ENCODE peak calls at places on chromosomes 12 and 14, in seven cellular contexts. R is body of pancreas, G is testis, H is endothelial cell of umbilical vein, J is IMR-90, S is transverse colon, X is tibial nerve. K is an unnamed sample.
A peak's percentile ranks its signal among the peaks of the same experiment; 100 is the strongest.

GRCh38 chr12:34304001-34304400 is 281.7 kb downstream of the ALG10 start:
- DNase-seq in R (no peak), G (no peak), H (no peak), J (no peak), S (no peak), X (no peak), K (no peak)

GRCh38 chr14:34322940-34323418 is 139.1 kb downstream of the SPTSSA start:
- DNase-seq in R (peak; percentile 72), G (peak; percentile 59), H (peak; percentile 57), J (peak; percentile 46), S (peak; percentile 74), X (no peak), K (peak; percentile 33)

GRCh38 chr14:65062096-65063075 is 39.9 kb downstream of the MAX start:
- DNase-seq in R (no peak), G (no peak), H (no peak), J (no peak), S (no peak), X (no peak), K (no peak)

GRCh38 chr12:60421741-60422140 is 825.9 kb downstream of the SLC16A7 start:
- DNase-seq in R (no peak), G (no peak), H (no peak), J (peak; percentile 75), S (no peak), X (no peak), K (no peak)

GRCh38 chr12:130008241-130008640 is 104.4 kb upstream of the TMEM132D start:
- DNase-seq in R (no peak), G (no peak), H (no peak), J (no peak), S (no peak), X (no peak), K (no peak)

GRCh38 chr14:34046799-34047520 is 96.1 kb upstream of the EGLN3 start:
- DNase-seq in R (no peak), G (no peak), H (no peak), J (no peak), S (no peak), X (no peak), K (no peak)

GRCh38 chr14:23727566-23728335 is 91.6 kb downstream of the DHRS2 start:
- DNase-seq in R (no peak), G (peak; percentile 39), H (peak; percentile 37), J (peak; percentile 26), S (no peak), X (no peak), K (no peak)

GRCh38 chr12:96400631-96401060 is 407 bp upstream of the CDK17 start:
- DNase-seq in R (no peak), G (no peak), H (peak; percentile 77), J (peak; percentile 39), S (no peak), X (peak; percentile 27), K (no peak)

GRCh38 chr12:59085680-59086079 is 165.4 kb upstream of the LRIG3 start:
- DNase-seq in R (no peak), G (no peak), H (peak; percentile 33), J (no peak), S (no peak), X (no peak), K (no peak)

GRCh38 chr12:8742501-8742900 is 44.7 kb downstream of the RIMKLB start:
- DNase-seq in R (no peak), G (no peak), H (no peak), J (peak; percentile 59), S (no peak), X (no peak), K (no peak)

GRCh38 chr14:20723458-20723857 is 22.2 kb upstream of the EDDM3A start:
- DNase-seq in R (no peak), G (no peak), H (no peak), J (no peak), S (no peak), X (no peak), K (no peak)

GRCh38 chr12:43126652-43127051 is 425.4 kb downstream of the ADAMTS20 start:
- DNase-seq in R (no peak), G (no peak), H (no peak), J (no peak), S (no peak), X (no peak), K (no peak)

GRCh38 chr14:84036863-84037262 is 1493.1 kb upstream of the FLRT2 start:
- DNase-seq in R (no peak), G (no peak), H (peak; percentile 74), J (peak; percentile 42), S (no peak), X (no peak), K (no peak)

GRCh38 chr14:101840649-101841365 is 79.3 kb downstream of the PPP2R5C start:
- DNase-seq in R (no peak), G (no peak), H (no peak), J (no peak), S (no peak), X (no peak), K (no peak)

GRCh38 chr14:21043387-21044105 is 1.4 kb downstream of the RNASE7 start:
- DNase-seq in R (no peak), G (no peak), H (no peak), J (no peak), S (no peak), X (no peak), K (no peak)

GRCh38 chr12:80053048-80053790 is 46.1 kb upstream of the OTOGL start:
- DNase-seq in R (peak; percentile 19), G (peak; percentile 48), H (peak; percentile 75), J (peak; percentile 96), S (peak; percentile 54), X (peak; percentile 73), K (peak; percentile 81)

GRCh38 chr12:53195516-53196420 is 11.3 kb downstream of the ITGB7 start:
- DNase-seq in R (no peak), G (no peak), H (no peak), J (no peak), S (no peak), X (no peak), K (no peak)

GRCh38 chr14:105582639-105583038 is 56.3 kb downstream of the TMEM121 start:
- DNase-seq in R (no peak), G (no peak), H (peak; percentile 18), J (peak; percentile 15), S (peak; percentile 7), X (no peak), K (no peak)

GRCh38 chr12:115440438-115440837 is 756.5 kb upstream of the TBX3 start:
- DNase-seq in R (no peak), G (no peak), H (no peak), J (peak; percentile 71), S (no peak), X (no peak), K (no peak)

GRCh38 chr12:34394211-34395055 is 372.1 kb downstream of the ALG10 start:
- DNase-seq in R (peak; percentile 2), G (no peak), H (no peak), J (no peak), S (peak; percentile 2), X (peak; percentile 2), K (no peak)

GRCh38 chr12:113438523-113439300 is 16.5 kb downstream of the SDSL start:
- DNase-seq in R (no peak), G (no peak), H (no peak), J (no peak), S (no peak), X (no peak), K (no peak)

DNA sequence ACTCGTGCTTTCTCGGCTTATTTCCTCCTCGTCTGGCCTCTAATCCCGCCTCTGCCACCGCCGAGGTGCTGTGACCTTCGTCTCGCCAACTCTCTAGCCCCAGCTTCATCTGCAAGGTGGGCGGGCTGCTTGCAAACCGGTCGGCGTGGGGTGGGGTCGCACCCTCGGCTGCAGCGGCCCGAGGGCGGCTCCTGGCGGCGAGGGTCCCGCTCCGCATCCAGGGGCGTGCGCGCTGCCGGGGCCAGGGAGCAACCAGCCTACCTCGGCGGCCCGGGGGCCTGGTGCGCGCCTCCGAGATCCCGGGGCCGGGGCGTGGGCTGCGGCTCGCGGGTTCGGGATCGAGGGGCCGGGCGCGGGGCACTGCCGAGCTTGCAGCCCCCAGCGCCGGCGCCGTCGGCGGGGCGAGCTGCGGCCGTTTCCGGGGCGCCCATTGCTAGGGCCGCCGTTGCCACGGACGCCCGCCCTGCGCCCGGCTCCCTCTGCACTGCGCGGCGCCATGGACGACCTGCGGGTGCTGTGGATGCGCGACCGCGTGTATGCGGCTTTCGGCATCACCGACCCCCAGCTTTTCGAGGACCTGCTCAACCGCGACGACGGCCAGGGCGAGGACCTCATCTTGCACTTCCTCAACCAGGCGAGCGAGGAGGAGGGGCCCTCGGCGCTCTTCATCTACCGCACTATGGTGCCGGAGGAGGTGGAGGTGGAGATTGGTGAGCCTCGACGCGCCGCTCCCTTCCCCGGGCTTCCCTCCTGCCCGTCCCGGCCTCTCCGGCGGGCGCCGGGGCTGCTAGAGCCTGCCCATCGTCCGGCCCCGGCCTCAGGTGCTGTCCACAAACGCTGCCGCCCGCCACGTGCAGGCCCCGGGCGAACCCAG is at the start of gene DNAH10:
- DNase-seq in R (peak; percentile 12), G (peak; percentile 37), H (peak; percentile 32), J (no peak), S (peak; percentile 30), X (no peak), K (no peak)
- TF ChIP-seq POLR2A in R (no peak), G (no peak), H (no peak), J (no peak), S (no peak), X (no peak), K (no peak)

GRCh38 chr12:3681595-3681921 is 71.4 kb downstream of the CRACR2A start:
- DNase-seq in R (no peak), G (no peak), H (no peak), J (no peak), S (no peak), X (no peak), K (no peak)
- TF ChIP-seq CTCF in R (no peak), G (no peak), H (no peak), J (no peak), S (no peak), X (no peak), K (no peak)

DNA sequence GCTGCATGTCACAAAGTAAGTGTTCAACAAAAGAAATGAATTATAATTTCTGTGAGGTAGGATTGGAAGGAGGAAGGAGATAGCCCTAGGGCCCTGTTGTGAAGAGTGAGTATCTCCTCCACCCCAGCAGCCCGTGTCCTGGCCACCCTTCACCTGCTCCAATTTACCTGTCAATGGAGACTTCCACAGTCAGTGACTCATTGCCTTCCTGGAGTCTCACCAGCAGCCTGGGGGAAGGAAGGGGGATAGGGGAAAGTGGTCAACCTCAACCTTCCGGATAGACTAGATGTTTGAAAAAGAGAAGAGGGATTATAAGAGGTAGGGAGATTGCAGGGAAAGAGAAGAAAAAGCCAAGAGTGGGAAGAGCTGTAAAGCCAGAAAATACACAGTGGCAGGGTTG is 9.2 kb downstream of the STAT2 start:
- DNase-seq in R (no peak), G (no peak), H (no peak), J (no peak), S (no peak), X (no peak), K (no peak)
- H3K36me3 ChIP-seq in R (peaks cover 67% of the 10 kb centered on the region), G (peaks cover 5% of the 10 kb centered on the region), H (peaks cover 23% of the 10 kb centered on the region), J (peaks cover 79% of the 10 kb centered on the region), S (no peaks in the 10 kb centered on the region), X (peaks cover 100% of the 10 kb centered on the region), K (no peaks in the 10 kb centered on the region)

DNA sequence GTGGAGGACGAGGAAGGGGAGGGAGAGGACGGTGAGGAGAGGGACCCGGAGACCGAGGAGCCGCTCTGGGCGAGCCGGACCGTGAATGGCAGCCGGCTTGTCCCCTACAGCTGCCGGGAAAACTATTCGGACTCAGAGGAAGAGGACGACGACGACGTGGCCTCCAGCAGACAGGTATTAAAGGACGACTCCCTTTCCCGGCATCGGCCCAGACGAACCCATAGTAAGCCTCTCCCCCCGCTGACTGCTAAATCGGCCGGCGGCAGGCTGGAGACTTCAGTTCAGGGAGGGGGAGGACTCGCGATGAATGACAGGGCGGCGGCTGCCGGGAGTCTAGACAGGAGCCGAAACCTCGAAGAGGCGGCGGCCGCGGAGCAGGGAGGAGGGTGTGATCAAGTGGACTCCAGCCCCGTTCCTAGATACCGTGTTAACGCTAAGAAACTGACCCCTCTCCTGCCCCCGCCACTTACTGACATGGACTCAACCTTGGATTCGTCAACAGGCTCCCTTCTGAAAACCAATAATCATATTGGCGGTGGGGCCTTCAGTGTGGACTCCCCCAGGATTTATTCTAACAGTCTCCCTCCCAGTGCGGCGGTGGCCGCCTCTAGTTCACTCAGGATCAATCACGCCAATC is 980 bp downstream of the LEMD3 start:
- DNase-seq in R (peak; percentile 54), G (peak; percentile 74), H (peak; percentile 73), J (peak; percentile 38), S (peak; percentile 88), X (peak; percentile 36), K (peak; percentile 24)
- TF ChIP-seq POLR2A in R (peak; percentile 30), G (no peak), H (no peak), J (peak; percentile 8), S (peak; percentile 43), X (no peak), K (no peak)

K was measured in uterus.